ENCODE peak calls at places on chromosome 5, in seven cellular contexts. V is IMR-90; T is uterus; U is thyroid gland; O is sigmoid colon; Q is CD8-positive, alpha-beta memory T cell; J is A549. M is an unnamed sample.

GRCh38 chr5:142551242-142552067 is 134.4 kb downstream of the FGF1 start:
- DNase-seq in V (peak; percentile 22), T (peak; percentile 17), U (no peak), O (peak; percentile 62), Q (no peak), J (no peak), M (no peak)

GRCh38 chr5:78824826-78825225 is 160.3 kb downstream of the ARSB start:
- DNase-seq in V (peak; percentile 38), T (no peak), U (no peak), O (no peak), Q (no peak), J (no peak), M (no peak)

GRCh38 chr5:135052511-135053145 is 18.6 kb upstream of the PITX1 start:
- DNase-seq in V (no peak), T (no peak), U (no peak), O (no peak), Q (no peak), J (no peak), M (no peak)

GRCh38 chr5:124948062-124948753 is 201.8 kb upstream of the ZNF608 start:
- DNase-seq in V (no peak), T (no peak), U (peak; percentile 3), O (no peak), Q (no peak), J (no peak), M (no peak)

GRCh38 chr5:99045864-99046263 is 117.1 kb upstream of the CHD1 start:
- DNase-seq in V (no peak), T (no peak), U (no peak), O (no peak), Q (no peak), J (no peak), M (no peak)

GRCh38 chr5:132496631-132497487 is 6.3 kb upstream of the IRF1 start:
- DNase-seq in V (peak; percentile 87), T (peak; percentile 89), U (peak; percentile 91), O (peak; percentile 94), Q (peak; percentile 57), J (peak; percentile 87), M (peak; percentile 90)

GRCh38 chr5:88741964-88742363 is 141.0 kb downstream of the MEF2C start:
- DNase-seq in V (no peak), T (no peak), U (no peak), O (no peak), Q (no peak), J (no peak), M (no peak)

GRCh38 chr5:67674256-67674655 is 477.7 kb upstream of the CD180 start:
- DNase-seq in V (no peak), T (no peak), U (no peak), O (no peak), Q (no peak), J (no peak), M (no peak)

GRCh38 chr5:140252470-140253126 is 50.3 kb downstream of the PFDN1 start:
- DNase-seq in V (no peak), T (no peak), U (peak; percentile 56), O (no peak), Q (no peak), J (no peak), M (no peak)

GRCh38 chr5:17012289-17012688 is 76.2 kb upstream of the MYO10 start:
- DNase-seq in V (peak; percentile 83), T (no peak), U (no peak), O (no peak), Q (no peak), J (peak; percentile 77), M (no peak)

GRCh38 chr5:5043346-5043745 is 96.8 kb upstream of the ADAMTS16 start:
- DNase-seq in V (no peak), T (no peak), U (no peak), O (no peak), Q (no peak), J (no peak), M (no peak)

GRCh38 chr5:170565077-170565476 is 61.3 kb downstream of the KCNIP1 start:
- DNase-seq in V (no peak), T (no peak), U (no peak), O (no peak), Q (no peak), J (no peak), M (peak; percentile 36)

GRCh38 chr5:59107692-59108091 is 524.8 kb downstream of the RAB3C start:
- DNase-seq in V (no peak), T (no peak), U (peak; percentile 43), O (no peak), Q (no peak), J (peak; percentile 89), M (no peak)

GRCh38 chr5:36250427-36250826 is 8.7 kb upstream of the NADK2 start:
- DNase-seq in V (no peak), T (no peak), U (no peak), O (no peak), Q (no peak), J (no peak), M (no peak)
- H3K4me1 ChIP-seq in V (no peaks in the 10 kb centered on the region), T (peaks cover 6% of the 10 kb centered on the region), U (peaks cover 14% of the 10 kb centered on the region), O (peaks cover 11% of the 10 kb centered on the region), Q (no peaks in the 10 kb centered on the region), J (no peaks in the 10 kb centered on the region), M (no peaks in the 10 kb centered on the region)

DNA sequence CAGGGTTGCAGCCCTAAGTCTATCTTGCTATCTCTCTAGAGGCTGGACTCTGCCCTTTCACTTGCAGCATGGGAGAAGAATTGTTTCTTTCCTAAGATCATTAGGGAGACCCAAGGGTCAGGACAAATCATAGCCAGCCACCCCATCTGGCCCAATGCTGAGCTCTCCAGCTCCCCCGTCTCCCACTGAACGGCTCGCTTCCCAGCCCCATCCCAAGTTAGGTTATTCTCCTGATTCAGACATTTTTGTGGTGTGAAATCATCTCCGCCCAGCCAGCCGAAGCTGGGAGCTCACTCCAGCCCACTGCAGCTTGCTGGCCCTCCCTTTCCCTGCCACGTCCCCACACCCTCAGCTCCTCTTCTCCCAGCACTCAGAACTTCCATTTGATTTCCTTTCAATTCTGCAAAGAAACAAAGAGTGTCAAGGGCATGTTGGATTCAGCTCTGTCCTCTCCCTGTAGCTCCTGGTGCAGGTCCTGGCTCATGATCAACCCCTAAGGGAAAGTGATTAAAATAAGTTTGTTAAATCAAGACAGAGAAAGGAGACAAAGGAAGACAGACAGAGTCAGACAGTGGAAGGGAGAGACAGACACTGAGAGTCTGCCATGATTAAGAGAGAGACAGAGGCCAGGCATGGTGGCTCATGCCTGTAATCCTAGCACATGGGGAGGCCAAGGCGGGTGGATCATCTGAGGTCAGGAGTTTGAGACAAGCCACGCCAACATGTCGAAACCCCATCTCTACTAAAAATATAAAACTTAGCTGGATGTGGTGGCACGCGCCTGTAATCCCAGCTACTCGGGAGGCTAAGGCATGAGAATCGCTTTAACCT is 12.6 kb upstream of the SPARC start:
- DNase-seq in V (peak; percentile 99), T (peak; percentile 91), U (peak; percentile 74), O (peak; percentile 88), Q (no peak), J (peak; percentile 77), M (peak; percentile 91)
- H3K4me1 ChIP-seq in V (peaks cover 35% of the 10 kb centered on the region), T (peaks cover 3% of the 10 kb centered on the region), U (peaks cover 9% of the 10 kb centered on the region), O (peaks cover 38% of the 10 kb centered on the region), Q (no peaks in the 10 kb centered on the region), J (peaks cover 48% of the 10 kb centered on the region), M (peaks cover 65% of the 10 kb centered on the region)

DNA sequence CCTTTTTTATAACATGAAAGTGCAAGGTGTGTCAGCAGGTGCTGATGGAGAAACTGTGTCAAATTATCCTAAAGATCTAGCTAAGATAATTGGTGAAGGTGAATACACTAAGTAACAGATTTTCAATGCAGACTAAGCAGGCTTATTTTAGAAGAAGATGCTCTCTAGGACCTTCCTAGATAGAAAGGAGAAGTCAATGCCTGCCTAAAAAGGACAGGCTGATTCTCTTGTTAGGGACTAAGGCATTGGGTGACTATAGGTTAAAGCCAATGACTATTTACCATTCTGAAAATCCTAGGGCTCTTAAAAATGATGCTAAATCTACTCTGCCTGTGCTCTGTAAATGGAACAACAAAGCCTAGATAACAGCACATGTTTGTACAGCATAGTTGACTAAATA is 1682.4 kb downstream of the MAT2B start:
- DNase-seq in V (no peak), T (no peak), U (no peak), O (no peak), Q (no peak), J (no peak), M (no peak)
- H3K4me1 ChIP-seq in V (no peaks in the 10 kb centered on the region), T (no peaks in the 10 kb centered on the region), U (no peaks in the 10 kb centered on the region), O (no peaks in the 10 kb centered on the region), Q (no peaks in the 10 kb centered on the region), J (no peaks in the 10 kb centered on the region), M (no peaks in the 10 kb centered on the region)

DNA sequence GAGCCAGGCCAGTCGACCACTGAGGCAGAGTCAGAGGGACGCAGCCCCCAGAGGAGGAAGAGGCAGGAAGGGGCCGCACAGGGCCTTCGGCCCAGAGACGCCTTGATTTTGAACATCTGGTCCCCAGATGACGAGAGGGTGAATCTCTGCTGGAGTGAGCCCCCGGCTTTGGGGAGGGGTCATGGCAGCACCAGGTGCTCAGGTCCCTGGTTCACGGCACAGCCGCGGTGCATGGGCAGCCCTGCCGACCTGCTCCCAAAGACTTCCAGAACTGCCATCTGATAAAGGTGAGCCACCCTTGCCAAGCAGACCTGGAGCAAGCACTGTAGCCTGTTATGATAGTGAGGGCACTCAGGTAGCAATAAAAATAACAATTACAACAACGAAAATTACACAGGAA is 29.8 kb downstream of the LPCAT1 start:
- DNase-seq in V (no peak), T (no peak), U (peak; percentile 64), O (no peak), Q (no peak), J (no peak), M (no peak)
- H3K4me1 ChIP-seq in V (peaks cover 4% of the 10 kb centered on the region), T (no peaks in the 10 kb centered on the region), U (peaks cover 9% of the 10 kb centered on the region), O (peaks cover 10% of the 10 kb centered on the region), Q (peaks cover 22% of the 10 kb centered on the region), J (peaks cover 7% of the 10 kb centered on the region), M (no peaks in the 10 kb centered on the region)

GRCh38 chr5:80283360-80283759 is 27.5 kb upstream of the SERINC5 start:
- DNase-seq in V (no peak), T (no peak), U (no peak), O (no peak), Q (no peak), J (no peak), M (no peak)
- H3K4me1 ChIP-seq in V (no peaks in the 10 kb centered on the region), T (no peaks in the 10 kb centered on the region), U (no peaks in the 10 kb centered on the region), O (no peaks in the 10 kb centered on the region), Q (peaks cover 4% of the 10 kb centered on the region), J (no peaks in the 10 kb centered on the region), M (no peaks in the 10 kb centered on the region)